ENCODE peak calls at places on chromosomes 11 and 22, in eight cellular contexts. K is psoas muscle; L is GM23338; H is A549; C is CD4-positive, alpha-beta T cell; V is DND-41; P is endodermal cell; B is colonic mucosa. F is an unnamed sample.

GRCh38 chr22:23386245-23386631 is 193.9 kb downstream of the IGLL1 start:
- DNase-seq in K (no peak), L (no peak), H (no peak), C (no peak), V (no peak), P (no peak), B (no peak), F (no peak)

GRCh38 chr11:100923555-100923954 is 206.1 kb downstream of the PGR start:
- DNase-seq in K (no peak), L (no peak), H (no peak), C (no peak), V (no peak), P (no peak), B (no peak), F (no peak)

GRCh38 chr11:118304227-118304808 is at the start of gene CD3E:
- DNase-seq in K (no peak), L (no peak), H (no peak), C (peak; percentile 67), V (peak; percentile 92), P (no peak), B (no peak), F (no peak)

GRCh38 chr11:19577849-19578619 is 134.6 kb upstream of the NAV2 start:
- DNase-seq in K (peak; percentile 33), L (no peak), H (no peak), C (no peak), V (no peak), P (no peak), B (no peak), F (no peak)

GRCh38 chr11:6737872-6738466 is 33.8 kb downstream of the OR2AG2 start:
- DNase-seq in K (no peak), L (peak; percentile 80), H (peak; percentile 36), C (peak; percentile 57), V (peak; percentile 79), P (peak; percentile 75), B (peak; percentile 64), F (peak; percentile 19)

GRCh38 chr11:47425611-47426010 is 628 bp downstream of the PSMC3 start:
- DNase-seq in K (no peak), L (no peak), H (no peak), C (no peak), V (no peak), P (no peak), B (no peak), F (no peak)

GRCh38 chr11:61654397-61654829 is 25.8 kb upstream of the DAGLA start:
- DNase-seq in K (peak; percentile 43), L (no peak), H (no peak), C (no peak), V (no peak), P (no peak), B (peak; percentile 75), F (no peak)

GRCh38 chr22:37128555-37129281 is 19.2 kb upstream of the TMPRSS6 start:
- DNase-seq in K (no peak), L (no peak), H (no peak), C (no peak), V (no peak), P (no peak), B (no peak), F (no peak)

GRCh38 chr22:22397292-22397870 is 111.2 kb downstream of the ZNF280B start:
- DNase-seq in K (peak; percentile 33), L (peak; percentile 15), H (peak; percentile 37), C (no peak), V (peak; percentile 62), P (peak; percentile 70), B (no peak), F (no peak)

GRCh38 chr11:64060861-64061444 is 25.2 kb downstream of the FLRT1 start:
- DNase-seq in K (peak; percentile 60), L (peak; percentile 92), H (peak; percentile 74), C (peak; percentile 35), V (no peak), P (peak; percentile 90), B (peak; percentile 38), F (no peak)

GRCh38 chr11:92702771-92703170 is 266.7 kb upstream of the MTNR1B start:
- DNase-seq in K (no peak), L (no peak), H (no peak), C (no peak), V (no peak), P (no peak), B (no peak), F (peak; percentile 93)

GRCh38 chr11:117072517-117073218 is 25.6 kb downstream of the SIK3 start:
- DNase-seq in K (no peak), L (no peak), H (peak; percentile 71), C (no peak), V (no peak), P (no peak), B (no peak), F (peak; percentile 85)

GRCh38 chr11:108965602-108966001 is 300.7 kb downstream of the DDX10 start:
- DNase-seq in K (no peak), L (no peak), H (no peak), C (no peak), V (no peak), P (no peak), B (no peak), F (no peak)

GRCh38 chr11:112637046-112637445 is 324.2 kb upstream of the NCAM1 start:
- DNase-seq in K (no peak), L (no peak), H (no peak), C (no peak), V (no peak), P (no peak), B (no peak), F (no peak)

GRCh38 chr11:128837627-128838026 is 29.5 kb downstream of the KCNJ1 start:
- DNase-seq in K (no peak), L (no peak), H (no peak), C (no peak), V (no peak), P (no peak), B (no peak), F (no peak)

GRCh38 chr11:122668562-122669090 is 13.1 kb downstream of the UBASH3B start:
- DNase-seq in K (no peak), L (no peak), H (peak; percentile 35), C (no peak), V (peak; percentile 39), P (no peak), B (no peak), F (no peak)

DNA sequence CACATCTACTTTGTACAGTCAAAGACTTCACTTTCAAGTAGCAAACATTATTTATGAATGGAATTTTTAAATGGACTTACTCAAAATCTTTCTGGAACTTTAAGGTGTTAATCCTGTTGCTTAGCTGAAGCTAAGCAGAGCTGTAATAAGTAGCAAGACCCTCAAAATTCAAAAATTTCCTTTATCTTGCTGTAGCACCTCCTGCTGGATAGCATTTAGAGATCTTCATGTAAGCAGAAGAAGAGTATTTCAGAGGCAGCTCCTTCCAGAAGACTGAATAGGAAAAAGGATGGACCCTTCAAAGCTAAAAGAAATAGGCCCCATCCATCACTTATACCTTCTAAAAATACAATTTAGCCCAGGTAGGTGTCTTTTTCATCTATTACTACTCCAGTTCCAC is 3.4 kb downstream of the PHF21A start:
- DNase-seq in K (no peak), L (peak; percentile 66), H (no peak), C (no peak), V (no peak), P (no peak), B (no peak), F (no peak)
- TF ChIP-seq CTCF in K (no peak), L (peak; percentile 46), H (peak; percentile 45), C (peak; percentile 20), V (peak; percentile 62), P (peak; percentile 61), B (no peak), F (peak; percentile 53)

GRCh38 chr11:115990004-115990447 is 485.8 kb upstream of the CADM1 start:
- DNase-seq in K (no peak), L (peak; percentile 81), H (no peak), C (no peak), V (no peak), P (peak; percentile 89), B (no peak), F (no peak)

GRCh38 chr11:115984228-115984627 is 480.0 kb upstream of the CADM1 start:
- DNase-seq in K (no peak), L (no peak), H (no peak), C (no peak), V (no peak), P (no peak), B (no peak), F (no peak)

GRCh38 chr11:115981814-115982471 is 477.7 kb upstream of the CADM1 start:
- DNase-seq in K (no peak), L (no peak), H (no peak), C (no peak), V (no peak), P (no peak), B (no peak), F (no peak)

GRCh38 chr11:115982666-115983065 is 478.5 kb upstream of the CADM1 start:
- DNase-seq in K (no peak), L (no peak), H (no peak), C (no peak), V (no peak), P (no peak), B (no peak), F (no peak)

GRCh38 chr11:115985896-115986295 is 481.7 kb upstream of the CADM1 start:
- DNase-seq in K (no peak), L (no peak), H (no peak), C (no peak), V (no peak), P (no peak), B (no peak), F (no peak)
- H3K27ac ChIP-seq in K (no peak overlapping the region), L (no peak overlapping the region), H (no peak overlapping the region), C (no peak overlapping the region), V (no peak overlapping the region), P (no peak overlapping the region), B (no peak overlapping the region), F (no peak overlapping the region)

DNA sequence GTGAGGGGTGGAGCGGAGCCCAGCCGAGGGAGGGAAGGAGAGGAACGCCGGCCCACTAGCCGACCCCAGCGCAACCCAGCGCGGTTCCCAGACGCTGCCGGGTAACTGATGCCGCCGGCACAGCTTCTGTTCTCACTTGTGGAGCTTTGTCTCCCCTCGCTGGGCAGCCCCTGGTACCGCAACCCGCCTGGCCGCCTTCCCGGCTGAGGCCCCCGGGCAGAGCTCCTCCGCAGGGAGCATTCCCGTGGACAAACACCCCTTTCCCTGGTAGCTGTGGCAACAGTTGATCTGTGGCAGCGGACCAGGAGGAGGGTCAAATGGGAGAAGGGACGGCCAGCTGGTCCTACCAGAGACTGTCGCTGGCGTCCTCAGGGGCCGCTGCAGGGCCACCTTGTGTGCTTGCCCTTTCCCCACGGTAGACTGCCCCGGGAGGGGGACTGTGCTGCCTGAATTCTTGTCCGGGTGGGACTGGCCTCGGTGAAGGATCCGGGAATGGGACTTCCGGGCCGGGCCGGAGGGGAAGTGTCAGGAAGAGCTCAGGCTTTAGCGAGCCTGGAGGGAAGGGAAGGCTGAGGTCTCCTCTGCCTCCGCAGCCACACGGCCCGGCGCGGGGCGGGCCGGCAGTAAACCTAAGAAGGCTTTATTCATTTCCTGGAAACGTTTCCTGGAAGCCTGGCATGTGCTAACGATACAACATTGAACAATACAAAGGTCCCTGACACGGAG is 468.0 kb downstream of the OPCML start:
- DNase-seq in K (peak; percentile 70), L (peak; percentile 94), H (peak; percentile 2), C (no peak), V (no peak), P (peak; percentile 96), B (no peak), F (no peak)
- TF ChIP-seq CTCF in K (peak; percentile 44), L (peak; percentile 81), H (no peak), C (no peak), V (peak; percentile 47), P (peak; percentile 99), B (peak; percentile 19), F (peak; percentile 55)

DNA sequence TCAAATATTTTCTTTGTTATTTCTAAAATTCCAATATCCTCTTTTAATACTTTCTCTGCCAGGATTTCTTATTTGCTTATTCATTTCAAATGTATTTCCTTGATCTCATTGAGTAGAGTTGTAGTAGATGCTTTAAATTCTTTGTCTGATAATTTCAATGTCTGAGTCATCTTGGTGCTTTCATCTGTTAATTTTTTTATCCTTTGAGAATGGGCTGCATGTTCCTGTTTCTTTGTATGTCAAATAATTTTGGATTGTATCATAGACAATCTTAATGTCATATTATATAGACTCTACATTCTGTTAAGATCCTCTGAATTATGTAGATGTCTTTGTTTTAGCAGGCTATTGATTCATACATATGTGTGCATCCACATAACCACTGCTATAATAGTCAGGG is 57.5 kb downstream of the MYEOV start:
- DNase-seq in K (no peak), L (no peak), H (no peak), C (no peak), V (no peak), P (no peak), B (no peak), F (peak; percentile 53)
- H3K27ac ChIP-seq in K (no peak overlapping the region), L (no peak overlapping the region), H (peak overlapping the region; percentile 43), C (no peak overlapping the region), V (no peak overlapping the region), P (no peak overlapping the region), B (no peak overlapping the region), F (no peak overlapping the region)